ENCODE peak calls at places on chromosome 9, in five cellular contexts. U is progenitor cell of endocrine pancreas, D is foreskin keratinocyte, H is T1000, Y is body of pancreas. F is an unnamed sample.

GRCh38 chr9:68947015-68947414 is 66.9 kb downstream of the PRKACG start:
- DNase-seq in D (no peak), H (no peak), U (no peak), Y (no peak), F (no peak)

GRCh38 chr9:81591791-81592190 is 97.6 kb downstream of the TLE1 start:
- DNase-seq in U (no peak), D (no peak), H (no peak), Y (no peak), F (no peak)

GRCh38 chr9:28774433-28775029 is 1201.2 kb upstream of the C9orf72 start:
- DNase-seq in H (no peak), D (no peak), Y (no peak), U (no peak), F (no peak)

GRCh38 chr9:86749530-86750275 is 197.6 kb downstream of the GAS1 start:
- DNase-seq in Y (no peak), D (no peak), U (no peak), H (no peak), F (no peak)

GRCh38 chr9:137190315-137190853 is 1.9 kb downstream of the SSNA1 start:
- DNase-seq in Y (peak; percentile 47), H (no peak), D (no peak), U (no peak), F (no peak)

GRCh38 chr9:75152416-75152815 is 64.1 kb downstream of the OSTF1 start:
- DNase-seq in H (no peak), Y (no peak), U (no peak), D (no peak), F (no peak)

GRCh38 chr9:136720251-136720886 is 8.0 kb downstream of the DIPK1B start:
- DNase-seq in U (no peak), D (no peak), Y (no peak), H (no peak), F (peak; percentile 67)

GRCh38 chr9:88533951-88534455 is 975 bp upstream of the NXNL2 start:
- DNase-seq in U (no peak), Y (peak; percentile 34), D (no peak), H (peak; percentile 78), F (no peak)

GRCh38 chr9:93295031-93295430 is 111.1 kb downstream of the WNK2 start:
- DNase-seq in D (no peak), Y (peak; percentile 37), U (no peak), H (no peak), F (no peak)

GRCh38 chr9:115373710-115374045 is 255.7 kb upstream of the TNC start:
- DNase-seq in U (no peak), D (no peak), H (no peak), Y (no peak), F (no peak)

GRCh38 chr9:91898451-91899433 is 51.3 kb downstream of the ROR2 start:
- DNase-seq in H (no peak), U (no peak), D (peak; percentile 47), Y (peak; percentile 39), F (no peak)

GRCh38 chr9:14524881-14525515 is 168.2 kb downstream of the ZDHHC21 start:
- DNase-seq in Y (no peak), D (no peak), H (no peak), U (no peak), F (no peak)

GRCh38 chr9:133169102-133169501 is 5.4 kb upstream of the GBGT1 start:
- DNase-seq in D (no peak), H (no peak), U (no peak), Y (no peak), F (no peak)

GRCh38 chr9:124852829-124853531 is at the start of gene WDR38:
- DNase-seq in U (peak; percentile 59), D (no peak), Y (peak; percentile 83), H (peak; percentile 76), F (peak; percentile 72)

GRCh38 chr9:127117801-127118200 is 4.6 kb downstream of the ANGPTL2 start:
- DNase-seq in U (no peak), H (no peak), Y (no peak), D (no peak), F (no peak)

GRCh38 chr9:33750307-33750838 is 45.0 kb upstream of the PRSS3 start:
- DNase-seq in D (no peak), Y (peak; percentile 23), U (no peak), H (no peak), F (no peak)

GRCh38 chr9:36987409-36987808 is 46.7 kb downstream of the PAX5 start:
- DNase-seq in H (no peak), Y (no peak), U (no peak), D (no peak), F (no peak)

F was measured in neural crest cell.